ENCODE peak calls at places on chromosomes 4 and X, in seven cellular contexts. B, Z, E, K, H, D and T are unnamed samples.

GRCh38 chrX:83759872-83760271 is 101.1 kb upstream of the CYLC1 start:
- DNase-seq in D (no peak), E (no peak), B (peak), K (peak), Z (no peak), H (peak), T (peak)

GRCh38 chrX:102155806-102156179 is at the start of gene BEX5:
- DNase-seq in D (no peak), E (peak), Z (no peak), K (peak), B (peak), H (no peak), T (peak)

GRCh38 chr4:4752025-4752424 is 107.4 kb upstream of the MSX1 start:
- DNase-seq in Z (no peak), D (no peak), K (no peak), H (no peak), B (no peak), E (no peak), T (no peak)

GRCh38 chrX:12223650-12224049 is 85.4 kb downstream of the FRMPD4 start:
- DNase-seq in K (no peak), B (no peak), Z (no peak), E (no peak), H (no peak), D (no peak), T (no peak)

GRCh38 chrX:153573999-153574398 is 24.9 kb downstream of the CCNQ start:
- DNase-seq in B (peak), Z (no peak), D (no peak), E (no peak), K (no peak), H (peak), T (peak)

GRCh38 chrX:40821780-40822179 is 86.4 kb upstream of the MED14 start:
- DNase-seq in Z (no peak), H (no peak), E (no peak), K (no peak), D (no peak), B (no peak), T (no peak)

GRCh38 chr4:98170035-98170434 is 26.8 kb upstream of the STPG2 start:
- DNase-seq in K (no peak), H (no peak), B (no peak), Z (no peak), D (no peak), E (no peak), T (no peak)

GRCh38 chr4:7332216-7333023 is 102.3 kb downstream of the PSAPL1 start:
- DNase-seq in K (no peak), Z (no peak), B (no peak), E (no peak), D (peak), H (no peak), T (no peak)

GRCh38 chrX:123450217-123450616 is 266.1 kb downstream of the GRIA3 start:
- DNase-seq in B (peak), E (no peak), H (peak), K (peak), Z (no peak), D (no peak), T (no peak)

GRCh38 chr4:92234393-92235176 is 69.2 kb upstream of the GRID2 start:
- DNase-seq in K (no peak), H (no peak), E (no peak), D (no peak), Z (no peak), B (no peak), T (no peak)

GRCh38 chrX:48749182-48749581 is 12.4 kb upstream of the GLOD5 start:
- DNase-seq in H (no peak), E (no peak), Z (no peak), B (no peak), K (no peak), D (no peak), T (no peak)

GRCh38 chrX:12946838-12947544 is 27.9 kb upstream of the TMSB4X start:
- DNase-seq in K (peak), E (peak), H (peak), D (no peak), B (peak), Z (peak), T (no peak)

GRCh38 chrX:112866175-112866574 is 25.5 kb upstream of the AMOT start:
- DNase-seq in E (no peak), D (no peak), K (no peak), B (no peak), Z (no peak), H (no peak), T (no peak)

GRCh38 chr4:168488800-168489404 is 8.0 kb upstream of the PALLD start:
- DNase-seq in K (no peak), B (no peak), D (no peak), Z (no peak), E (no peak), H (no peak), T (no peak)

GRCh38 chr4:28827866-28828265 is 1892.3 kb upstream of the PCDH7 start:
- DNase-seq in D (no peak), B (no peak), H (no peak), E (no peak), K (no peak), Z (no peak), T (no peak)

GRCh38 chrX:8916697-8917096 is 115.5 kb upstream of the FAM9A start:
- DNase-seq in H (no peak), B (no peak), E (no peak), K (no peak), D (no peak), Z (no peak), T (no peak)

GRCh38 chr4:70841951-70842350 is 2.3 kb upstream of the GRSF1 start:
- DNase-seq in B (no peak), Z (no peak), E (no peak), H (no peak), K (no peak), D (no peak), T (no peak)

GRCh38 chr4:80202784-80203553 is 5.7 kb downstream of the PRDM8 start:
- DNase-seq in K (peak), D (peak), B (peak), H (no peak), E (peak), Z (no peak), T (peak)

GRCh38 chr4:185344743-185345538 is 50.8 kb downstream of the LRP2BP start:
- DNase-seq in E (no peak), Z (no peak), H (peak), B (peak), D (no peak), K (no peak), T (peak)

GRCh38 chrX:17944833-17945497 is 83.9 kb upstream of the RAI2 start:
- DNase-seq in H (peak), Z (no peak), B (peak), K (peak), D (no peak), E (no peak), T (peak)

GRCh38 chrX:63932006-63932405 is 147.0 kb upstream of the ARHGEF9 start:
- DNase-seq in Z (no peak), B (no peak), H (no peak), K (no peak), D (no peak), E (no peak), T (no peak)

GRCh38 chr4:126440297-126440696 is 1125.5 kb downstream of the FAT4 start:
- DNase-seq in H (no peak), B (no peak), E (no peak), K (peak), D (no peak), Z (no peak), T (no peak)

GRCh38 chrX:23103546-23103945 is 103.8 kb downstream of the DDX53 start:
- DNase-seq in D (no peak), E (no peak), K (peak), H (no peak), Z (no peak), B (no peak), T (no peak)

GRCh38 chrX:40105016-40105790 is 7.4 kb upstream of the BCOR start:
- DNase-seq in B (no peak), H (peak), D (peak), E (peak), K (peak), Z (no peak), T (peak)

GRCh38 chrX:107025538-107025937 is 25.5 kb upstream of the MORC4 start:
- DNase-seq in H (peak), K (peak), D (no peak), Z (no peak), B (peak), E (no peak), T (peak)

GRCh38 chr4:53307210-53307609 is 58.7 kb downstream of the SCFD2 start:
- DNase-seq in D (no peak), B (no peak), Z (no peak), E (no peak), K (no peak), H (no peak), T (no peak)

GRCh38 chrX:12945494-12945893 is 29.4 kb upstream of the TMSB4X start:
- DNase-seq in Z (no peak), D (no peak), K (no peak), H (no peak), B (no peak), E (no peak), T (no peak)

GRCh38 chr4:5638316-5638715 is 70.0 kb downstream of the EVC2 start:
- DNase-seq in H (no peak), E (no peak), D (no peak), K (no peak), B (no peak), Z (no peak), T (no peak)

GRCh38 chrX:113384628-113385027 is 544.0 kb upstream of the AMOT start:
- DNase-seq in Z (no peak), H (no peak), E (no peak), D (no peak), B (no peak), K (no peak), T (no peak)

GRCh38 chrX:373641-374471 is 12.9 kb downstream of the PPP2R3B start:
- DNase-seq in D (no peak), K (peak), H (peak), E (no peak), Z (no peak), B (no peak), T (no peak)

GRCh38 chr4:61003301-61003700 is 196.8 kb upstream of the ADGRL3 start:
- DNase-seq in E (no peak), Z (no peak), K (no peak), D (no peak), B (no peak), H (no peak), T (no peak)

GRCh38 chr4:24042094-24042493 is 152.2 kb upstream of the PPARGC1A start:
- DNase-seq in H (no peak), E (no peak), Z (no peak), D (no peak), K (no peak), B (no peak), T (no peak)

GRCh38 chr4:2417765-2418651 is at the start of gene ZFYVE28:
- DNase-seq in E (no peak), B (no peak), D (no peak), Z (no peak), K (peak), H (no peak), T (peak)

GRCh38 chrX:50905334-50905733 is 5.2 kb upstream of the BMP15 start:
- DNase-seq in K (peak), Z (no peak), E (peak), B (no peak), D (no peak), H (peak), T (no peak)

GRCh38 chrX:7346021-7346420 is 198.1 kb upstream of the PUDP start:
- DNase-seq in B (no peak), H (no peak), E (no peak), Z (no peak), D (no peak), K (no peak), T (no peak)

GRCh38 chr4:158112612-158113011 is 60.2 kb downstream of the GASK1B start:
- DNase-seq in B (no peak), K (no peak), E (no peak), Z (no peak), H (no peak), D (no peak), T (no peak)

GRCh38 chr4:87856816-87857215 is 24.0 kb downstream of the MEPE start:
- DNase-seq in B (no peak), H (no peak), E (no peak), Z (no peak), K (no peak), D (no peak), T (no peak)

GRCh38 chrX:103400931-103401330 is 24.6 kb downstream of the BEX3 start:
- DNase-seq in K (no peak), Z (no peak), B (no peak), D (no peak), E (no peak), H (no peak), T (no peak)

GRCh38 chrX:42420431-42420830 is 357.5 kb downstream of the PPP1R2C start:
- DNase-seq in Z (no peak), E (no peak), H (no peak), D (no peak), K (no peak), B (no peak), T (no peak)

DNA sequence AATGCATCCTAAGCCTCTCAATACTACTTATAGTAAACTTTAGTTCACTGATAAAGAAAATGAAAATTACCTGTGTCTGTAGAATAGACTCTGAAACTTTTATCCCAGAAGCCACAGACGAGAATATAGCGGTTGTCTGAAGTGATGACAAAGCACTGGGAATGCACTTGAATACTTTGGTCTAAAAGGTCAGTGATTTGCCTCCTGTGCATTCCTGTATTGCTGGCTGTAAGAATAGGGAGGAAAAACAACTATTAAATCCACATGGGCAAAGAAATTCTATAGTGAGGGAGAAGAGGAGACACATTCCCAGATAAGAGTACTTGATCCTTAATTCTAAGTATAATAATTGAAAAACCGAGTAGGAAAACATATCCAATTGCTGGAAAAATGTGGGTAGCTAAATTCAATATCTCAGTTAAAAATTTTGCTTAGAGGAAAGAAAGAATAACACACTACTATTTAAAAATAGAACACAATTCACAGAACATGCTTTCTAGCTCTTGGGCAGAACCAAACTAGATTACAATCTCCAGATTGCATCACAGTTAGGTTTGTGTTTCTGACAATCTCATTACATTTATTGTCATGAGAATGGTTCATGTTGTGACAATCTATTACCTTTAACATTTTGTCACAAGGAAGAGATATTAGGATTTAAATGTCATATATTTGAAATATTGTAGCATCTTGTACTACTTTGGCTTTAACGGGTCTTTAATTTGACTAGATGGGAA is 232.1 kb downstream of the DCLK2 start:
- DNase-seq in D (no peak), B (no peak), Z (no peak), K (no peak), H (no peak), E (no peak), T (no peak)
- TF ChIP-seq CTCF in D (no peak), B (no peak), Z (no peak), K (no peak), H (no peak), E (no peak), T (no peak)

DNA sequence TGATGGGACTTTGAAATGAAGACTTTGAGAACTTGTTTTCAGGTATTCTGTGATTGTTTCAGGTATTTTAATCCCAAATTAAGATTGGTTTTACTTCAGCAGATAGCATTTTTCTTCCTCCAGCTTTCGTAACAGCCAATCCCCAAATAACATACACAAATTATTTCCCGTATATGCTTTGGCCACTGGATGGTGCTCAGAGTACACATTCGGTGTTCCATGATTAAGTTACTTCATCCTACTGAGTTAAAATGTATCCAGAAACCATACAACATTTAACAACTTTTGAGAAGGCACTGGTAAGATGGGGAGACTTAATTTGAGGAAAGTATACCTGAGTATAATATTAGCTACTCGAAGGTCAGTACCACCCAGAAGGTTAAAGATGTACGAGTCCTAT is 233.4 kb upstream of the FAM47A start:
- DNase-seq in Z (no peak), B (no peak), H (no peak), D (no peak), K (peak), E (peak), T (no peak)
- TF ChIP-seq CTCF in Z (no peak), B (no peak), H (peak), D (peak), K (peak), E (peak), T (no peak)

DNA sequence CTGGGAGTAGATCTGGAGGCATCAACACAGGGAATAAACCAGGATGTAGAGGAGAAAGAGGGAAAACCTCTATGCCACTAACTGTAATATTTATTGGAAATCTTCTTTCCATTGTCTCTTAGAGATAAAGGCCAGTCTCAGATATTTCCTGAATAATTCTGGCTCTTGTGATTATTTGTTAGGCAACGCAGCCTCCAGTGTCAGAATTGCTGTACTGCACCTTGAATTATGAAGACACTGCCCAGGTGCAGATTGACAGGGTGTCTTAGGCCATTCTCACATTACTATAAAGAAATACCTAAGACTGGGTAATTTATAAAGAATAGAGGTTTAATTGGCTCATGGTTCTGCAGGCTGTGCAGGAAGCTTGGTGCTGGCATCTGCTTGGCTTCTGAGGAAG is 100.7 kb upstream of the ZDHHC15 start:
- DNase-seq in H (no peak), B (no peak), E (no peak), Z (no peak), K (peak), D (no peak), T (no peak)
- TF ChIP-seq CTCF in H (peak), B (no peak), E (no peak), Z (no peak), K (peak), D (no peak), T (no peak)

GRCh38 chr4:94126669-94127068 is 81.0 kb upstream of the SMARCAD1 start:
- DNase-seq in H (no peak), D (no peak), Z (no peak), E (no peak), B (no peak), K (peak), T (no peak)
- TF ChIP-seq CTCF in H (peak), D (no peak), Z (no peak), E (peak), B (no peak), K (peak), T (no peak)

GRCh38 chr4:184143770-184144564 is 73.7 kb downstream of the ENPP6 start:
- DNase-seq in H (no peak), E (no peak), K (no peak), Z (no peak), B (no peak), D (no peak), T (no peak)
- TF ChIP-seq CTCF in H (peak), E (no peak), K (peak), Z (no peak), B (no peak), D (no peak), T (no peak)